ENCODE peak calls at places on chromosomes 4 and X, in five cellular contexts. A is CD8-positive, alpha-beta memory T cell; R is GM04503; F is ACHN; Z is NCI-H2081. U is an unnamed sample.

GRCh38 chr4:173404296-173404865 is 5.5 kb upstream of the SCRG1 start:
- DNase-seq in A (no peak), R (no peak), F (no peak), Z (no peak), U (no peak)

GRCh38 chrX:153649178-153649914 is 2.3 kb downstream of the DUSP9 start:
- DNase-seq in A (no peak), R (no peak), F (peak), Z (no peak), U (no peak)

GRCh38 chr4:115356176-115356575 is 242.8 kb upstream of the NDST4 start:
- DNase-seq in A (no peak), R (no peak), F (no peak), Z (no peak), U (no peak)

GRCh38 chrX:102720237-102721168 is at the start of gene GPRASP3:
- DNase-seq in A (peak), R (peak), F (peak), Z (peak), U (peak)

GRCh38 chr4:72094054-72094780 is 62.4 kb downstream of the NPFFR2 start:
- DNase-seq in A (no peak), R (no peak), F (no peak), Z (peak), U (no peak)

GRCh38 chr4:172688536-172688935 is 480.1 kb upstream of the GALNT7 start:
- DNase-seq in A (no peak), R (no peak), F (no peak), Z (no peak), U (no peak)

GRCh38 chr4:119050501-119051090 is 85.0 kb upstream of the MYOZ2 start:
- DNase-seq in A (no peak), R (no peak), F (no peak), Z (no peak), U (no peak)

GRCh38 chr4:145879598-145879997 is 59.0 kb downstream of the ZNF827 start:
- DNase-seq in A (no peak), R (no peak), F (no peak), Z (no peak), U (no peak)

GRCh38 chrX:18951032-18951431 is 32.9 kb downstream of the PHKA2 start:
- DNase-seq in A (no peak), R (no peak), F (no peak), Z (no peak), U (no peak)

GRCh38 chr4:159516556-159516955 is 413.7 kb downstream of the RAPGEF2 start:
- DNase-seq in A (no peak), R (peak), F (no peak), Z (no peak), U (no peak)

GRCh38 chrX:82335772-82336171 is 1133.9 kb downstream of the SH3BGRL start:
- DNase-seq in A (no peak), R (no peak), F (no peak), Z (no peak), U (peak)

GRCh38 chrX:47170861-47171692 is 22.6 kb upstream of the UBA1 start:
- DNase-seq in A (no peak), R (no peak), F (no peak), Z (no peak), U (no peak)

GRCh38 chr4:100294356-100294755 is 104.1 kb upstream of the DDIT4L start:
- DNase-seq in A (no peak), R (peak), F (no peak), Z (no peak), U (no peak)

GRCh38 chr4:96164814-96165351 is 325.0 kb downstream of the PDHA2 start:
- DNase-seq in A (no peak), R (peak), F (peak), Z (no peak), U (no peak)

GRCh38 chr4:6416518-6417286 is 55.7 kb downstream of the PPP2R2C start:
- DNase-seq in A (no peak), R (no peak), F (no peak), Z (no peak), U (no peak)

GRCh38 chr4:115824630-115825029 is 711.2 kb upstream of the NDST4 start:
- DNase-seq in A (no peak), R (no peak), F (no peak), Z (no peak), U (no peak)

GRCh38 chr4:62901101-62901500 is 1508.1 kb downstream of the TECRL start:
- DNase-seq in A (no peak), R (no peak), F (no peak), Z (no peak), U (no peak)

GRCh38 chrX:140762061-140762460 is 52.5 kb downstream of the LINC00632 start:
- DNase-seq in A (peak), R (no peak), F (peak), Z (no peak), U (peak)

GRCh38 chrX:96906741-96907140 is 23.0 kb downstream of the RPA4 start:
- DNase-seq in A (no peak), R (no peak), F (no peak), Z (no peak), U (no peak)

U was measured in LNCaP clone FGC.